ENCODE peak calls at places on chromosomes 7 and 10, in ten cellular contexts. M, L, X, Z, P, Y, R, Q, K and A are unnamed samples.
A peak's percentile ranks its signal among the peaks of the same experiment; 100 is the strongest.

GRCh38 chr7:69078997-69079769 is 519.1 kb upstream of the AUTS2 start:
- DNase-seq in M (no peak), L (no peak), X (no peak), Z (no peak), P (no peak), Y (no peak), R (peak; percentile 22), Q (no peak), K (no peak), A (peak; percentile 0)

GRCh38 chr10:91032614-91033248 is 111.8 kb upstream of the ANKRD1 start:
- DNase-seq in M (no peak), L (no peak), X (no peak), Z (no peak), P (no peak), Y (peak; percentile 71), R (peak; percentile 21), Q (no peak), K (no peak), A (no peak)

GRCh38 chr7:84216477-84216876 is 21.9 kb upstream of the SEMA3A start:
- DNase-seq in M (no peak), L (no peak), X (no peak), Z (no peak), P (no peak), Y (no peak), R (no peak), Q (no peak), K (no peak), A (no peak)

GRCh38 chr10:111598433-111599059 is 521.7 kb downstream of the ADRA2A start:
- DNase-seq in M (no peak), L (no peak), X (no peak), Z (no peak), P (peak; percentile 22), Y (peak; percentile 54), R (peak; percentile 57), Q (peak; percentile 32), K (peak; percentile 33), A (peak; percentile 32)

GRCh38 chr10:49649294-49649693 is 30.2 kb upstream of the C10orf53 start:
- DNase-seq in M (peak; percentile 9), L (no peak), X (no peak), Z (no peak), P (no peak), Y (peak; percentile 50), R (no peak), Q (no peak), K (no peak), A (peak; percentile 2)

GRCh38 chr7:47635091-47636090 is 53.5 kb upstream of the TNS3 start:
- DNase-seq in M (peak; percentile 78), L (no peak), X (no peak), Z (no peak), P (no peak), Y (no peak), R (peak; percentile 62), Q (peak; percentile 60), K (no peak), A (no peak)

GRCh38 chr10:122236690-122237306 is 34.3 kb upstream of the BTBD16 start:
- DNase-seq in M (no peak), L (no peak), X (no peak), Z (no peak), P (no peak), Y (no peak), R (no peak), Q (no peak), K (no peak), A (no peak)

GRCh38 chr10:239109-239508 is 103.9 kb downstream of the ZMYND11 start:
- DNase-seq in M (no peak), L (no peak), X (no peak), Z (no peak), P (no peak), Y (no peak), R (no peak), Q (peak; percentile 29), K (no peak), A (peak; percentile 84)

GRCh38 chr7:41975854-41976253 is 261.2 kb downstream of the GLI3 start:
- DNase-seq in M (no peak), L (no peak), X (no peak), Z (no peak), P (no peak), Y (peak; percentile 53), R (no peak), Q (no peak), K (no peak), A (no peak)

GRCh38 chr7:1693419-1693990 is 23.4 kb downstream of the ELFN1 start:
- DNase-seq in M (peak; percentile 11), L (no peak), X (peak; percentile 12), Z (no peak), P (no peak), Y (no peak), R (no peak), Q (no peak), K (no peak), A (no peak)

GRCh38 chr7:157652161-157652953 is 315.6 kb downstream of the DNAJB6 start:
- DNase-seq in M (no peak), L (no peak), X (no peak), Z (no peak), P (no peak), Y (no peak), R (no peak), Q (no peak), K (no peak), A (no peak)

GRCh38 chr10:76089626-76090185 is 658.3 kb downstream of the LRMDA start:
- DNase-seq in M (no peak), L (no peak), X (no peak), Z (no peak), P (no peak), Y (no peak), R (no peak), Q (no peak), K (no peak), A (no peak)

GRCh38 chr7:143492043-143492471 is 14.4 kb downstream of the TAS2R41 start:
- DNase-seq in M (peak; percentile 58), L (no peak), X (no peak), Z (peak; percentile 45), P (no peak), Y (peak; percentile 97), R (no peak), Q (peak; percentile 75), K (no peak), A (peak; percentile 74)

GRCh38 chr7:135232087-135232486 is 1.6 kb upstream of the STRA8 start:
- DNase-seq in M (no peak), L (no peak), X (no peak), Z (no peak), P (no peak), Y (no peak), R (no peak), Q (no peak), K (no peak), A (no peak)

GRCh38 chr10:98323221-98324164 is 55.5 kb upstream of the LOXL4 start:
- DNase-seq in M (peak; percentile 91), L (no peak), X (peak; percentile 74), Z (peak; percentile 90), P (no peak), Y (peak; percentile 70), R (peak; percentile 26), Q (peak; percentile 92), K (no peak), A (peak; percentile 88)

GRCh38 chr7:16587129-16587528 is 58.4 kb downstream of the ANKMY2 start:
- DNase-seq in M (no peak), L (no peak), X (no peak), Z (no peak), P (no peak), Y (no peak), R (no peak), Q (no peak), K (no peak), A (no peak)

GRCh38 chr7:5429857-5430611 is 6.4 kb upstream of the TNRC18 start:
- DNase-seq in M (peak; percentile 53), L (no peak), X (peak; percentile 56), Z (no peak), P (no peak), Y (peak; percentile 31), R (peak; percentile 66), Q (no peak), K (no peak), A (no peak)

GRCh38 chr10:91319336-91319735 is 90.8 kb upstream of the HECTD2 start:
- DNase-seq in M (no peak), L (no peak), X (no peak), Z (no peak), P (no peak), Y (no peak), R (no peak), Q (no peak), K (no peak), A (no peak)

GRCh38 chr7:121219031-121219430 is 109.8 kb upstream of the WNT16 start:
- DNase-seq in M (peak; percentile 13), L (no peak), X (no peak), Z (no peak), P (no peak), Y (peak; percentile 20), R (no peak), Q (no peak), K (no peak), A (peak; percentile 25)

GRCh38 chr10:73413528-73414229 is at the start of gene ANXA7:
- DNase-seq in M (peak; percentile 90), L (peak; percentile 87), X (peak; percentile 94), Z (peak; percentile 18), P (peak; percentile 85), Y (peak; percentile 86), R (peak; percentile 97), Q (peak; percentile 81), K (peak; percentile 96), A (peak; percentile 86)

GRCh38 chr10:132129431-132129830 is 57.3 kb upstream of the DPYSL4 start:
- DNase-seq in M (no peak), L (no peak), X (peak; percentile 4), Z (no peak), P (no peak), Y (peak; percentile 2), R (no peak), Q (no peak), K (no peak), A (no peak)

GRCh38 chr10:75508239-75508813 is 76.9 kb downstream of the LRMDA start:
- DNase-seq in M (peak; percentile 76), L (no peak), X (no peak), Z (peak; percentile 66), P (no peak), Y (peak; percentile 51), R (no peak), Q (peak; percentile 90), K (no peak), A (peak; percentile 81)

GRCh38 chr7:96400001-96400400 is 78.1 kb upstream of the SLC25A13 start:
- DNase-seq in M (no peak), L (no peak), X (no peak), Z (no peak), P (no peak), Y (no peak), R (no peak), Q (no peak), K (no peak), A (no peak)

GRCh38 chr7:38477333-38477732 is 153.8 kb downstream of the AMPH start:
- DNase-seq in M (no peak), L (no peak), X (no peak), Z (no peak), P (no peak), Y (no peak), R (no peak), Q (no peak), K (no peak), A (no peak)

GRCh38 chr10:4733150-4733842 is 92.7 kb upstream of the AKR1E2 start:
- DNase-seq in M (no peak), L (no peak), X (no peak), Z (no peak), P (no peak), Y (peak; percentile 12), R (no peak), Q (no peak), K (no peak), A (no peak)

GRCh38 chr10:20415684-20416083 is 481.4 kb downstream of the NEBL start:
- DNase-seq in M (no peak), L (no peak), X (no peak), Z (no peak), P (no peak), Y (peak; percentile 18), R (no peak), Q (peak; percentile 12), K (no peak), A (peak; percentile 0)

GRCh38 chr7:91710896-91711295 is 169.6 kb downstream of the MTERF1 start:
- DNase-seq in M (no peak), L (no peak), X (no peak), Z (no peak), P (no peak), Y (no peak), R (no peak), Q (no peak), K (no peak), A (no peak)

GRCh38 chr10:82505009-82505408 is 630.0 kb downstream of the NRG3 start:
- DNase-seq in M (no peak), L (no peak), X (no peak), Z (no peak), P (no peak), Y (no peak), R (no peak), Q (no peak), K (no peak), A (no peak)